ENCODE peak calls at places on chromosomes 12 and 14, in seven cellular contexts. Y, W, F, H, Q, E and A are unnamed samples.

GRCh38 chr12:57545809-57546437 is 1.1 kb downstream of the DCTN2 start:
- DNase-seq in Q (peak; percentile 40), H (no peak), F (no peak), W (no peak), Y (no peak), E (no peak), A (no peak)

GRCh38 chr12:54988402-54989054 is 4.0 kb upstream of the TESPA1 start:
- DNase-seq in W (peak; percentile 92), Q (no peak), Y (no peak), F (peak; percentile 61), E (no peak), H (no peak), A (no peak)

GRCh38 chr12:124847675-124848074 is 16.0 kb downstream of the SCARB1 start:
- DNase-seq in H (no peak), W (no peak), E (no peak), Y (no peak), F (no peak), Q (no peak), A (no peak)

GRCh38 chr14:100438678-100439592 is 115.8 kb downstream of the SLC25A47 start:
- DNase-seq in E (no peak), H (peak; percentile 93), W (no peak), Q (no peak), Y (no peak), F (peak; percentile 64), A (no peak)

GRCh38 chr12:54736549-54736948 is 88.4 kb upstream of the DCD start:
- DNase-seq in Q (no peak), Y (no peak), E (no peak), H (no peak), W (no peak), F (no peak), A (no peak)

GRCh38 chr12:40953076-40953475 is 235.0 kb upstream of the PDZRN4 start:
- DNase-seq in E (no peak), H (no peak), Y (no peak), F (no peak), W (no peak), Q (no peak), A (no peak)

GRCh38 chr14:105437723-105438500 is 18.3 kb downstream of the MTA1 start:
- DNase-seq in E (no peak), Q (no peak), H (no peak), W (no peak), Y (no peak), F (no peak), A (no peak)

GRCh38 chr14:63273717-63274673 is 44.7 kb downstream of the GPHB5 start:
- DNase-seq in F (no peak), Q (no peak), H (no peak), E (no peak), Y (no peak), W (peak; percentile 28), A (no peak)

GRCh38 chr14:85444685-85445084 is 85.3 kb upstream of the FLRT2 start:
- DNase-seq in F (no peak), Y (no peak), H (peak; percentile 74), W (no peak), E (no peak), Q (peak; percentile 30), A (peak; percentile 79)

GRCh38 chr12:95195122-95195521 is 22.1 kb downstream of the FGD6 start:
- DNase-seq in W (no peak), Y (no peak), H (no peak), E (no peak), F (no peak), Q (no peak), A (no peak)

GRCh38 chr12:104704224-104704623 is 247.5 kb downstream of the CHST11 start:
- DNase-seq in Q (no peak), H (no peak), W (no peak), Y (no peak), E (no peak), F (no peak), A (no peak)

GRCh38 chr12:115638753-115639666 is 638.5 kb downstream of the MED13L start:
- DNase-seq in H (no peak), Y (no peak), W (no peak), F (no peak), Q (no peak), E (no peak), A (no peak)

GRCh38 chr14:54947230-54947629 is 44.6 kb upstream of the GCH1 start:
- DNase-seq in F (no peak), Q (no peak), W (no peak), E (no peak), Y (peak; percentile 7), H (no peak), A (no peak)

GRCh38 chr12:5768171-5768879 is 176.7 kb downstream of the ANO2 start:
- DNase-seq in Q (no peak), W (peak; percentile 82), Y (no peak), F (peak; percentile 76), H (no peak), E (no peak), A (no peak)

GRCh38 chr12:32309811-32310755 is 89.3 kb upstream of the FGD4 start:
- DNase-seq in H (peak; percentile 67), Q (peak; percentile 11), E (peak; percentile 22), F (no peak), W (no peak), Y (no peak), A (no peak)

GRCh38 chr14:71304588-71305133 is 397.4 kb downstream of the PCNX1 start:
- DNase-seq in E (no peak), Q (no peak), W (no peak), H (no peak), Y (no peak), F (no peak), A (no peak)

GRCh38 chr12:12901158-12901791 is 9.9 kb downstream of the GPRC5A start:
- DNase-seq in E (no peak), W (no peak), F (no peak), Y (no peak), H (peak; percentile 93), Q (no peak), A (no peak)

GRCh38 chr12:89217472-89217871 is 134.8 kb downstream of the DUSP6 start:
- DNase-seq in Q (no peak), H (no peak), F (no peak), E (no peak), W (no peak), Y (no peak), A (no peak)